ENCODE peak calls at places on chromosomes 7 and 10, in five cellular contexts. Z is AG08396, O is A549, P is thoracic aorta, Q is GM23248. E is an unnamed sample.

GRCh38 chr10:87552248-87552914 is 47.7 kb downstream of the MINPP1 start:
- DNase-seq in P (no peak), Q (peak; percentile 39), Z (no peak), O (no peak), E (no peak)

GRCh38 chr10:49837096-49837495 is 75.0 kb upstream of the OGDHL start:
- DNase-seq in P (no peak), O (peak; percentile 49), Q (no peak), Z (no peak), E (no peak)

GRCh38 chr7:143892527-143893300 is 9.3 kb downstream of the TCAF1 start:
- DNase-seq in P (no peak), Q (peak; percentile 30), O (no peak), Z (no peak), E (no peak)

GRCh38 chr7:53350241-53350640 is 314.8 kb downstream of the POM121L12 start:
- DNase-seq in Z (no peak), O (no peak), Q (no peak), P (no peak), E (no peak)

GRCh38 chr7:149144996-149145850 is 2.0 kb upstream of the ZNF398 start:
- DNase-seq in Z (no peak), Q (peak; percentile 6), P (no peak), O (no peak), E (no peak)

GRCh38 chr10:56370217-56371113 is 9.4 kb upstream of the ZWINT start:
- DNase-seq in Z (no peak), O (no peak), P (no peak), Q (no peak), E (no peak)

GRCh38 chr10:2660300-2660699 is 407.0 kb upstream of the PFKP start:
- DNase-seq in P (no peak), Q (no peak), O (no peak), Z (no peak), E (no peak)

GRCh38 chr10:49263591-49263990 is 35.4 kb upstream of the C10orf71 start:
- DNase-seq in Z (no peak), Q (no peak), P (no peak), O (no peak), E (no peak)

GRCh38 chr10:20990604-20991003 is 93.5 kb upstream of the NEBL start:
- DNase-seq in P (no peak), Q (peak; percentile 72), Z (peak; percentile 13), O (no peak), E (no peak)

GRCh38 chr7:150976529-150977381 is 1.4 kb downstream of the KCNH2 start:
- DNase-seq in Q (no peak), P (no peak), O (no peak), Z (no peak), E (no peak)

GRCh38 chr10:78318305-78318704 is 284.6 kb downstream of the RPS24 start:
- DNase-seq in O (no peak), Z (no peak), Q (no peak), P (no peak), E (no peak)

GRCh38 chr10:72816565-72816964 is 77.0 kb upstream of the OIT3 start:
- DNase-seq in Q (no peak), P (no peak), O (no peak), Z (no peak), E (no peak)

GRCh38 chr7:65001291-65001814 is 5.1 kb downstream of the ERV3-1 start:
- DNase-seq in P (no peak), Z (no peak), O (no peak), Q (no peak), E (no peak)

GRCh38 chr10:34816067-34817002 is 1.2 kb upstream of the PARD3 start:
- DNase-seq in O (peak; percentile 28), Z (peak; percentile 36), Q (peak; percentile 60), P (no peak), E (no peak)

GRCh38 chr10:126476256-126476655 is 88.0 kb upstream of the ADAM12 start:
- DNase-seq in P (no peak), O (no peak), Q (no peak), Z (no peak), E (no peak)

GRCh38 chr10:33331020-33331557 is 3.4 kb downstream of the NRP1 start:
- DNase-seq in P (no peak), O (no peak), Z (no peak), Q (peak; percentile 21), E (no peak)

GRCh38 chr7:54188843-54189242 is 353.3 kb upstream of the VSTM2A start:
- DNase-seq in Z (no peak), P (no peak), Q (no peak), O (no peak), E (no peak)

GRCh38 chr10:111281516-111281915 is 204.7 kb downstream of the ADRA2A start:
- DNase-seq in P (no peak), Q (peak; percentile 58), Z (no peak), O (peak; percentile 5), E (no peak)

GRCh38 chr7:74063223-74063641 is 20.4 kb upstream of the LIMK1 start:
- DNase-seq in Z (no peak), P (no peak), O (no peak), Q (no peak), E (no peak)

GRCh38 chr10:101880190-101880573 is 36.6 kb upstream of the KCNIP2 start:
- DNase-seq in P (no peak), Q (peak; percentile 22), Z (no peak), O (no peak), E (no peak)

GRCh38 chr10:118251791-118252190 is 90.3 kb downstream of the FAM204A start:
- DNase-seq in Q (peak; percentile 80), O (no peak), P (no peak), Z (peak; percentile 27), E (no peak)